ENCODE peak calls at places on chromosomes 6 and 20, in eight cellular contexts. J is H9, Q is PC-3, T is GM23248, V is HCT116, W is fibroblast of lung, X is PC-9, R is mammary epithelial cell. I is an unnamed sample.

GRCh38 chr20:32685541-32686529 is 12.1 kb upstream of the C20orf203 start:
- DNase-seq in Q (no peak), W (peak; percentile 84), X (no peak), T (peak; percentile 94), V (no peak), J (no peak), R (no peak), I (peak; percentile 89)

GRCh38 chr6:1402369-1402768 is 13.0 kb downstream of the FOXF2 start:
- DNase-seq in X (no peak), Q (no peak), J (no peak), V (no peak), T (no peak), R (no peak), W (no peak), I (no peak)

GRCh38 chr20:58065508-58066361 is 162.7 kb downstream of the ANKRD60 start:
- DNase-seq in R (peak; percentile 90), V (no peak), Q (peak; percentile 98), W (no peak), T (peak; percentile 86), X (peak; percentile 86), J (no peak), I (no peak)

GRCh38 chr6:7725849-7726415 is at the start of gene BMP6:
- DNase-seq in X (peak; percentile 78), Q (peak; percentile 91), V (peak; percentile 71), R (peak; percentile 86), W (peak; percentile 74), T (peak; percentile 96), J (peak; percentile 95), I (peak; percentile 99)

GRCh38 chr20:59939052-59939878 is 840 bp downstream of the PPP1R3D start:
- DNase-seq in W (peak; percentile 12), X (no peak), R (no peak), J (peak; percentile 56), Q (peak; percentile 21), T (no peak), V (no peak), I (no peak)

GRCh38 chr20:31866221-31866620 is 4.1 kb downstream of the DUSP15 start:
- DNase-seq in X (no peak), T (no peak), R (no peak), W (no peak), Q (no peak), V (no peak), J (no peak), I (no peak)

GRCh38 chr6:127026247-127026646 is 92.2 kb upstream of the RSPO3 start:
- DNase-seq in T (peak; percentile 12), J (no peak), W (no peak), V (peak; percentile 37), X (peak; percentile 79), R (peak; percentile 72), Q (peak; percentile 79), I (peak; percentile 47)

GRCh38 chr20:62156592-62157386 is 13.2 kb downstream of the SS18L1 start:
- DNase-seq in J (peak; percentile 85), R (no peak), X (no peak), Q (peak; percentile 34), V (peak; percentile 46), W (peak; percentile 39), T (peak; percentile 69), I (peak; percentile 98)

GRCh38 chr20:11697055-11697454 is 220.6 kb upstream of the BTBD3 start:
- DNase-seq in J (no peak), W (no peak), Q (no peak), R (no peak), T (no peak), V (no peak), X (no peak), I (no peak)

GRCh38 chr6:145736854-145737181 is 1.5 kb upstream of the EPM2A start:
- DNase-seq in V (no peak), X (no peak), R (no peak), Q (no peak), T (peak; percentile 78), J (no peak), W (peak; percentile 72), I (peak; percentile 86)

GRCh38 chr20:15387228-15387627 is 1049.8 kb upstream of the FLRT3 start:
- DNase-seq in J (no peak), T (no peak), Q (no peak), W (no peak), V (no peak), R (no peak), X (no peak), I (no peak)

GRCh38 chr20:48597521-48598302 is 230.1 kb downstream of the PREX1 start:
- DNase-seq in V (no peak), T (peak; percentile 8), X (peak; percentile 82), R (no peak), Q (no peak), W (no peak), J (no peak), I (peak; percentile 47)

GRCh38 chr20:40016884-40017283 is 672.2 kb downstream of the MAFB start:
- DNase-seq in J (no peak), W (no peak), T (no peak), X (no peak), V (no peak), Q (no peak), R (peak; percentile 25), I (no peak)

GRCh38 chr20:40016359-40016758 is 672.7 kb downstream of the MAFB start:
- DNase-seq in X (no peak), J (no peak), V (no peak), Q (no peak), W (no peak), R (peak; percentile 28), T (no peak), I (no peak)

GRCh38 chr20:40017765-40018164 is 671.3 kb downstream of the MAFB start:
- DNase-seq in R (no peak), T (peak; percentile 4), X (no peak), Q (no peak), J (no peak), V (no peak), W (no peak), I (no peak)

GRCh38 chr20:40019510-40019909 is 669.5 kb downstream of the MAFB start:
- DNase-seq in J (no peak), V (no peak), T (no peak), Q (no peak), X (no peak), W (no peak), R (no peak), I (no peak)
- H3K9me3 ChIP-seq in J (no peaks in the 10 kb centered on the region), V (no peaks in the 10 kb centered on the region), T (no peaks in the 10 kb centered on the region), Q (peaks cover 17% of the 10 kb centered on the region), X (no peaks in the 10 kb centered on the region), W (no peaks in the 10 kb centered on the region), R (no peaks in the 10 kb centered on the region), I (no peaks in the 10 kb centered on the region)

GRCh38 chr6:22042713-22043112 is 254.1 kb downstream of the PRL start:
- DNase-seq in T (peak; percentile 9), V (no peak), X (no peak), W (no peak), J (no peak), R (no peak), Q (no peak), I (no peak)
- H2AFZ ChIP-seq in T (peak overlapping the region; percentile 47), V (no peak overlapping the region), X (no peak overlapping the region), W (no peak overlapping the region), J (no peak overlapping the region), R (peak overlapping the region; percentile 75), Q (no peak overlapping the region), I (peak overlapping the region; percentile 84)

DNA sequence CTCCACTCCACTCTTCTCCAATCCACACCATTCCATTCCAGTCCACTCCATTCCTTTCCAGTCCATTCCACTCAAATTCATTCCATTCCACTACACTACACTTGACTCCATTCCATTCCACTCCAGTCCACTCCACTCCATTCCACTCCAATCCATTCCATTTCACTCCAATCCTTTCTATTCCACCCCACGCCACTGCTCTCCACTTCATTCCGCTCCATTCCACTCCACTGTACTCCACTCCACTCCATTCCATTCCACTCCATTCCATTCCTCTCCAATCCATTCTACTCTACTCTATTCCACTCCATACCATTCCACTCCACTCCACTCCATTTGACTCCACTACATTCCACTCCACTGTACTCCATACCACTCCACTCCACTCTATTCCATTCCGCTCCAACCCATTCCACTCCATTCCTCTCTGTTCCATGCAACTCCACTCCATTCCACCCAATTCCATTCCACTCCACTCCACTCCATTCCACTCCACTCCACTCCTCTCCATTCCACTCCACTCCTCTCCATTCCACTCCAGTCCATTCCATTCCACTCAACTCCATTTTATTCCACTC is 23.4 kb upstream of the DEFB125 start:
- DNase-seq in W (no peak), T (no peak), X (no peak), Q (no peak), V (no peak), R (no peak), J (no peak), I (no peak)
- H3K9me3 ChIP-seq in W (no peaks in the 10 kb centered on the region), T (no peaks in the 10 kb centered on the region), X (no peaks in the 10 kb centered on the region), Q (peaks cover 31% of the 10 kb centered on the region), V (peaks cover 20% of the 10 kb centered on the region), R (peaks cover 22% of the 10 kb centered on the region), J (peaks cover 82% of the 10 kb centered on the region), I (peaks cover 6% of the 10 kb centered on the region)

GRCh38 chr6:109580519-109580918 is 97.5 kb upstream of the ZBTB24 start:
- DNase-seq in V (no peak), R (peak; percentile 17), J (peak; percentile 44), W (peak; percentile 2), T (no peak), Q (no peak), X (no peak), I (no peak)

GRCh38 chr6:109579361-109579760 is 96.3 kb upstream of the ZBTB24 start:
- DNase-seq in X (no peak), J (no peak), W (no peak), T (peak; percentile 14), R (peak; percentile 27), V (no peak), Q (peak; percentile 22), I (no peak)
- H2AFZ ChIP-seq in X (no peak overlapping the region), J (no peak overlapping the region), W (no peak overlapping the region), T (no peak overlapping the region), R (no peak overlapping the region), V (no peak overlapping the region), Q (no peak overlapping the region), I (no peak overlapping the region)

GRCh38 chr20:4729265-4729664 is 7.6 kb downstream of the PRND start:
- DNase-seq in J (no peak), T (peak; percentile 16), R (no peak), X (no peak), W (no peak), Q (no peak), V (no peak), I (no peak)
- H3K9me3 ChIP-seq in J (no peaks in the 10 kb centered on the region), T (no peaks in the 10 kb centered on the region), R (no peaks in the 10 kb centered on the region), X (no peaks in the 10 kb centered on the region), W (no peaks in the 10 kb centered on the region), Q (no peaks in the 10 kb centered on the region), V (no peaks in the 10 kb centered on the region), I (no peaks in the 10 kb centered on the region)

DNA sequence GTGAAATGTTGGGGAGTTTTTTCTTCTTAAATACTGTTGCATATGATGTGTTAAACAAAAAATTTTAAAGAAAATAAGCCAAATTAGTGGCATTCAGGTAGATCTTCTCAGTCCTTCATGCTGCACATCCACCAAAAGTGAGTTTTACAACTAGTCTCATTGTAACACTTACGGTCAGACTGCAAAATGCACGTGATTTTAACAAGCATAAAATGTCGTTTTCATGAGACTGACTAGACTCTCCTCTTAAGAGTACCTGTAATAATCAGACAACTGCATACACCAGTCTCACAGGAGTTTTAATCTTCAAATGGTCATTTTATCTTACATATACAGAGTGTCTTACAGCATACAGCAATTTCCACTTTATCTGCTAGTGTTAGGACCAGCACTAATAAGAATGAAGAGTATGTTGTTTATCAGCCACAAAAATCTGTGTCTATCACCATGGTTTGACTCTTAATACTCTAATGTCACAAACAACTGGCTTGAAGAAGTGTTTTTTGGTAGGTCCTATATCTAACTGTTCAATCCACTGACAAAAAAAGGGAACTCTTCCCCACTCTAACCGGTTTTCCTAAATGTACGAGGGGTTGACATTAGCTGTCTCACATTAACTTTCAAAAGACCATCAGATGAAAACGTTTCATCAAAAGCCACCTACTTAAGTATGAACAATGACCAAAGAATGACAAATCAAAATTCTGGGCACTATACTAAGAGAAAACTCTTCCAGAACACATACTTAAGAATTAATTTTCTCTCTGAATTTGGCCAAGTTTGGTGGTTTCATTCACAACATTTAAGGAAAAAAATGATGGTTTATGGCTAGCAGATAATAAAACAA is 1.5 kb upstream of the ASF1A start:
- DNase-seq in J (no peak), W (no peak), R (no peak), Q (peak; percentile 18), V (no peak), T (peak; percentile 55), X (no peak), I (no peak)
- H2AFZ ChIP-seq in J (no peak overlapping the region), W (peak overlapping the region; percentile 68), R (peak overlapping the region; percentile 85), Q (peak overlapping the region; percentile 76), V (no peak overlapping the region), T (peak overlapping the region; percentile 90), X (peak overlapping the region; percentile 87), I (peak overlapping the region; percentile 86)